ENCODE peak calls at places on chromosomes 5 and 9, in four cellular contexts. L is BE2C, N is gastrocnemius medialis, J is upper lobe of left lung. K is an unnamed sample. For H3K9me3 and H3K36me3, the result is how much of the 10 kb centered on the place peaks cover.

GRCh38 chr5:5331838-5332237 is 90.6 kb upstream of the ICE1 start:
- DNase-seq in L (no peak), N (no peak), J (no peak), K (peak)

GRCh38 chr9:133187561-133188005 is 21.5 kb downstream of the OBP2B start:
- DNase-seq in L (no peak), N (no peak), J (no peak), K (no peak)

GRCh38 chr5:138925090-138925635 is 50.0 kb upstream of the LRRTM2 start:
- DNase-seq in L (no peak), N (no peak), J (no peak), K (no peak)

GRCh38 chr5:132526290-132526973 is 16.9 kb downstream of the IL5 start:
- DNase-seq in L (peak), N (peak), J (no peak), K (peak)

GRCh38 chr5:1317921-1318565 is 23.2 kb upstream of the TERT start:
- DNase-seq in L (no peak), N (no peak), J (peak), K (no peak)

GRCh38 chr5:60312098-60312497 is 387.9 kb downstream of the DEPDC1B start:
- DNase-seq in L (no peak), N (no peak), J (no peak), K (no peak)

GRCh38 chr5:147892696-147893296 is 13.5 kb downstream of the C5orf46 start:
- DNase-seq in L (no peak), N (no peak), J (no peak), K (no peak)

GRCh38 chr9:5578698-5579085 is 50.2 kb upstream of the RIC1 start:
- DNase-seq in L (no peak), N (no peak), J (no peak), K (no peak)

GRCh38 chr9:118522093-118523028 is 818.2 kb downstream of the TLR4 start:
- DNase-seq in L (peak), N (no peak), J (no peak), K (peak)

GRCh38 chr5:63451188-63451587 is 511.1 kb downstream of the HTR1A start:
- DNase-seq in L (no peak), N (no peak), J (no peak), K (no peak)

GRCh38 chr5:180212363-180213255 is 3.6 kb upstream of the RASGEF1C start:
- DNase-seq in L (peak), N (no peak), J (peak), K (no peak)

GRCh38 chr5:167332291-167332690 is 959.2 kb upstream of the WWC1 start:
- DNase-seq in L (no peak), N (no peak), J (no peak), K (no peak)

GRCh38 chr5:122870219-122870856 is 24.9 kb downstream of the SNX24 start:
- DNase-seq in L (no peak), N (no peak), J (no peak), K (no peak)

GRCh38 chr5:149195337-149195887 is 54.1 kb downstream of the ABLIM3 start:
- DNase-seq in L (no peak), N (peak), J (no peak), K (no peak)

GRCh38 chr9:93657331-93658111 is 81.1 kb downstream of the PHF2 start:
- DNase-seq in L (peak), N (peak), J (no peak), K (no peak)

GRCh38 chr9:17191095-17191494 is 56.3 kb downstream of the CNTLN start:
- DNase-seq in L (no peak), N (no peak), J (no peak), K (peak)

GRCh38 chr9:129748249-129748648 is 4.6 kb downstream of the PTGES start:
- DNase-seq in L (no peak), N (no peak), J (no peak), K (no peak)

GRCh38 chr5:132491368-132492364 is 1.1 kb upstream of the IRF1 start:
- DNase-seq in L (no peak), N (no peak), J (peak), K (no peak)

DNA sequence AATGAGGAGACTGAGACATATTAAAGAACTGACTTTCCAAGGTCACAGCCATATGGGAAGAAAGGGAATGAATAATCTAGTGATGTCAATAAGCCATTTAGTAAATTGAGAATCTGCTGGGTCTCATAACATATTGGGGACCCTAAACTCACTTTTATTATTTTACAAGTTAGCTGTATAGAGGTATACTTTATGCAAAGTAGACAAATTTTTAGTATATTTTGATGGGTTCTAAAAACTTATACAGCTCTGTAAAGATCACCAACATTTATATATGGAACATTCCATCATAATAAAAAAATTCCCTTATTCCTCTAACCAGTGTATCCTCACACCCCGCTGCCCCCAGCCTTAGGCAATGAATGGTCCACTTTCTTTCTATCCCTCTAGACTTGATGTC is 35.7 kb upstream of the ZNF510 start:
- DNase-seq in L (no peak), N (no peak), J (no peak), K (no peak)
- H3K9me3 ChIP-seq in L (under half), N (half or more), J (half or more), K (under half)

GRCh38 chr5:72302171-72302570 is 17.9 kb downstream of the MRPS27 start:
- DNase-seq in L (no peak), N (no peak), J (no peak), K (peak)
- H3K36me3 ChIP-seq in L (under half), N (under half), J (under half), K (under half)

GRCh38 chr9:32518276-32518675 is 7.7 kb downstream of the RIGI start:
- DNase-seq in L (no peak), N (no peak), J (no peak), K (no peak)
- H3K9me3 ChIP-seq in L (under half), N (under half), J (under half), K (under half)

GRCh38 chr9:69471433-69471832 is 146.4 kb downstream of the ENTREP1 start:
- DNase-seq in L (no peak), N (no peak), J (no peak), K (no peak)

GRCh38 chr9:69470186-69470977 is 145.4 kb downstream of the ENTREP1 start:
- DNase-seq in L (no peak), N (no peak), J (no peak), K (no peak)

GRCh38 chr9:69466151-69466550 is 141.1 kb downstream of the ENTREP1 start:
- DNase-seq in L (no peak), N (no peak), J (no peak), K (no peak)

GRCh38 chr9:69468380-69468779 is 143.4 kb downstream of the ENTREP1 start:
- DNase-seq in L (no peak), N (no peak), J (no peak), K (no peak)

DNA sequence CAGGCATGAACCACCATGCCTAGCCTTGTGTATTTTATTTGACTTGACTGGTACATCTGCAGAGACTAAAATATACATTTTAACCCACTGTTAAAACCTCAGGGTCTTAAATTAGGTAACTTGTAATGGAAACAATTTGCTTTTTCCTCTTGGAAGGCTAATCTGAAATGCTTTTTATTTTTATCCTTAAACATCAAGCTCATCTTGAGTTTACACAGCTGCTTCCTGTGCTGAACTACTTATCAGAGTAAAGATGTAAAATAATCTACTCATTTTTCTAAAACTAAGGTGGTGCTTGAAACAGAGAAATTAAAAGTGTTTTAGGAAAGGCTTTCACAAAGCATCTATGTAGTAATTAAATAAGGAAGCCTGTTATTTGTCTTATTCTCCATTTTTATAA is 144.1 kb downstream of the ENTREP1 start:
- DNase-seq in L (no peak), N (no peak), J (no peak), K (no peak)
- H3K36me3 ChIP-seq in L (under half), N (under half), J (under half), K (under half)

GRCh38 chr5:137516251-137516797 is 17.2 kb upstream of the SPOCK1 start:
- DNase-seq in L (no peak), N (no peak), J (no peak), K (no peak)

GRCh38 chr5:137516961-137517360 is 17.8 kb upstream of the SPOCK1 start:
- DNase-seq in L (no peak), N (no peak), J (no peak), K (no peak)

DNA sequence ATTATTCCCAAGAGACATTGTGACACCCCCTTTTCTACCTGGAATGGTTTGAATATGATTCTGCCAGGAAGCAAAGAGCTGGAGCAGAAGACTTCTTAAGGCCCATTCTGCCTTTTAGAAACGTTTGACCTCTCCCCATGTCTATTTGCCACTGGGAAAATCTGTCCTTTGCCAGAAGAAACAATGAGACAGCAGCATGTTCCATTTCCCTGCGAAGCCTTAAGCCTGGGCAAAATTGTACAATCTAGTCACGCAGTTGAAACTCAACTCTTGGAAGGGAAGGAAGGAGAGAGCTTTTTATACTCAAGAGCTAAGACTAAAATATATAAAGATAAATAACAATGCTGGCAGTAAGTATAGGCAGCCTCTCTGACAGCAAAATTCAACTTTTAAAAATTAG is 22.1 kb upstream of the SPOCK1 start:
- DNase-seq in L (no peak), N (no peak), J (no peak), K (no peak)
- H3K9me3 ChIP-seq in L (under half), N (under half), J (under half), K (under half)

GRCh38 chr5:10825897-10826644 is 65.0 kb upstream of the DAP start:
- DNase-seq in L (no peak), N (no peak), J (no peak), K (peak)

GRCh38 chr5:10831416-10831815 is 70.4 kb upstream of the DAP start:
- DNase-seq in L (no peak), N (no peak), J (no peak), K (no peak)

GRCh38 chr5:10827571-10827970 is 66.5 kb upstream of the DAP start:
- DNase-seq in L (no peak), N (no peak), J (no peak), K (no peak)

GRCh38 chr5:10828241-10828640 is 67.2 kb upstream of the DAP start:
- DNase-seq in L (no peak), N (no peak), J (no peak), K (no peak)

DNA sequence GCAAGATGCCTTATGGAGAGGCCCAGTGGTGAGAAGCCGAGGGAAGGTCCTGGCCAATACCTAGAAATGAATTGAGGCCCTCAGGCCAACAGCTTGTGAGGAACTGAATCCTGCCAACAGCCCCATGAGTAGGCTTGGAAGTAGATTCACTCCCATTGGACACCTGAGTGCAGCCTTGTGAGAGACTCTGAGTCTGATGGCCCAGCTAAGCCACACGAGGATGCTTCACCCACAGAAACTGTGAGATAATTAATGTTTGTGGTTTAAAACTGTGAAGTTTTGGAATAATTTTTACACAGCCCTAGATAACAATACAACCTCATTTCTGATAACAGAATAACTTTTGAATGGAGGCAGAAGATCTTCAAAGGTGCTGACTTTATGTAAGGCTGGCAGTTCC is 65.9 kb upstream of the DAP start:
- DNase-seq in L (no peak), N (no peak), J (no peak), K (no peak)
- H3K36me3 ChIP-seq in L (under half), N (under half), J (under half), K (under half)